ENCODE peak calls at places on chromosomes 1 and 21, in six cellular contexts. One of them, this sample, is unnamed.

GRCh38 chr1:216024546-216024945 is 398.7 kb downstream of the USH2A start:
- DNase-seq in stimulated activated CD4-positive, alpha-beta T cell treated with anti-CD3 and anti-CD28 coated beads, TNF-alpha, amount 100 ng/mL, for 1 hour: no peak
- DNase-seq in IMR-90: no peak
- DNase-seq in astrocyte of the spinal cord: no peak
- DNase-seq in neuronal stem cell: no peak
- DNase-seq in NCI-H1105: no peak
- DNase-seq in this sample: no peak

GRCh38 chr1:234878288-234878687 is 250.3 kb downstream of the TOMM20 start:
- DNase-seq in stimulated activated CD4-positive, alpha-beta T cell treated with anti-CD3 and anti-CD28 coated beads, TNF-alpha, amount 100 ng/mL, for 1 hour: no peak
- DNase-seq in IMR-90: no peak
- DNase-seq in astrocyte of the spinal cord: no peak
- DNase-seq in neuronal stem cell: no peak
- DNase-seq in NCI-H1105: no peak
- DNase-seq in this sample: no peak

GRCh38 chr1:208243522-208243850 is 698 bp downstream of the PLXNA2 start:
- DNase-seq in stimulated activated CD4-positive, alpha-beta T cell treated with anti-CD3 and anti-CD28 coated beads, TNF-alpha, amount 100 ng/mL, for 1 hour: no peak
- DNase-seq in IMR-90: no peak
- DNase-seq in astrocyte of the spinal cord: peak
- DNase-seq in neuronal stem cell: no peak
- DNase-seq in NCI-H1105: no peak
- DNase-seq in this sample: no peak

GRCh38 chr1:46749921-46750404 is 31.0 kb upstream of the EFCAB14 start:
- DNase-seq in stimulated activated CD4-positive, alpha-beta T cell treated with anti-CD3 and anti-CD28 coated beads, TNF-alpha, amount 100 ng/mL, for 1 hour: no peak
- DNase-seq in IMR-90: no peak
- DNase-seq in astrocyte of the spinal cord: no peak
- DNase-seq in neuronal stem cell: no peak
- DNase-seq in NCI-H1105: no peak
- DNase-seq in this sample: no peak

GRCh38 chr1:3914331-3914851 is 14.3 kb upstream of the C1orf174 start:
- DNase-seq in stimulated activated CD4-positive, alpha-beta T cell treated with anti-CD3 and anti-CD28 coated beads, TNF-alpha, amount 100 ng/mL, for 1 hour: no peak
- DNase-seq in IMR-90: no peak
- DNase-seq in astrocyte of the spinal cord: no peak
- DNase-seq in neuronal stem cell: no peak
- DNase-seq in NCI-H1105: no peak
- DNase-seq in this sample: no peak

GRCh38 chr21:45949928-45950739 is 31.4 kb upstream of the COL6A1 start:
- DNase-seq in stimulated activated CD4-positive, alpha-beta T cell treated with anti-CD3 and anti-CD28 coated beads, TNF-alpha, amount 100 ng/mL, for 1 hour: no peak
- DNase-seq in IMR-90: no peak
- DNase-seq in astrocyte of the spinal cord: no peak
- DNase-seq in neuronal stem cell: no peak
- DNase-seq in NCI-H1105: peak
- DNase-seq in this sample: no peak

GRCh38 chr1:219188331-219188803 is 14.7 kb downstream of the LYPLAL1 start:
- DNase-seq in stimulated activated CD4-positive, alpha-beta T cell treated with anti-CD3 and anti-CD28 coated beads, TNF-alpha, amount 100 ng/mL, for 1 hour: no peak
- DNase-seq in IMR-90: no peak
- DNase-seq in astrocyte of the spinal cord: no peak
- DNase-seq in neuronal stem cell: no peak
- DNase-seq in NCI-H1105: no peak
- DNase-seq in this sample: no peak

GRCh38 chr1:241703001-241703400 is 50.9 kb downstream of the WDR64 start:
- DNase-seq in stimulated activated CD4-positive, alpha-beta T cell treated with anti-CD3 and anti-CD28 coated beads, TNF-alpha, amount 100 ng/mL, for 1 hour: no peak
- DNase-seq in IMR-90: no peak
- DNase-seq in astrocyte of the spinal cord: no peak
- DNase-seq in neuronal stem cell: no peak
- DNase-seq in NCI-H1105: no peak
- DNase-seq in this sample: no peak

GRCh38 chr1:97457446-97458089 is 463.3 kb downstream of the DPYD start:
- DNase-seq in stimulated activated CD4-positive, alpha-beta T cell treated with anti-CD3 and anti-CD28 coated beads, TNF-alpha, amount 100 ng/mL, for 1 hour: no peak
- DNase-seq in IMR-90: no peak
- DNase-seq in astrocyte of the spinal cord: no peak
- DNase-seq in neuronal stem cell: no peak
- DNase-seq in NCI-H1105: peak
- DNase-seq in this sample: no peak

GRCh38 chr1:247079141-247079874 is 697 bp upstream of the ZNF670 start:
- DNase-seq in stimulated activated CD4-positive, alpha-beta T cell treated with anti-CD3 and anti-CD28 coated beads, TNF-alpha, amount 100 ng/mL, for 1 hour: no peak
- DNase-seq in IMR-90: no peak
- DNase-seq in astrocyte of the spinal cord: no peak
- DNase-seq in neuronal stem cell: peak
- DNase-seq in NCI-H1105: no peak
- DNase-seq in this sample: no peak

GRCh38 chr1:115641762-115642167 is at the start of gene VANGL1:
- DNase-seq in stimulated activated CD4-positive, alpha-beta T cell treated with anti-CD3 and anti-CD28 coated beads, TNF-alpha, amount 100 ng/mL, for 1 hour: no peak
- DNase-seq in IMR-90: peak
- DNase-seq in astrocyte of the spinal cord: peak
- DNase-seq in neuronal stem cell: peak
- DNase-seq in NCI-H1105: peak
- DNase-seq in this sample: peak

GRCh38 chr1:108570128-108570527 is 10.2 kb downstream of the EEIG2 start:
- DNase-seq in stimulated activated CD4-positive, alpha-beta T cell treated with anti-CD3 and anti-CD28 coated beads, TNF-alpha, amount 100 ng/mL, for 1 hour: no peak
- DNase-seq in IMR-90: peak
- DNase-seq in astrocyte of the spinal cord: no peak
- DNase-seq in neuronal stem cell: no peak
- DNase-seq in NCI-H1105: no peak
- DNase-seq in this sample: peak